ENCODE peak calls at places on chromosomes 1 and 21, in five cellular contexts. P, A, L, F and O are unnamed samples.

GRCh38 chr1:58412071-58412580 is 134.4 kb downstream of the OMA1 start:
- DNase-seq in L (no peak), P (no peak), F (no peak), A (no peak), O (no peak)

GRCh38 chr21:34835526-34835925 is 166.7 kb downstream of the CLIC6 start:
- DNase-seq in L (no peak), F (no peak), P (no peak), A (no peak), O (no peak)

GRCh38 chr1:49906365-49906764 is 117.4 kb downstream of the AGBL4 start:
- DNase-seq in F (no peak), A (no peak), L (no peak), P (no peak), O (no peak)

GRCh38 chr1:63073530-63074306 is 248.6 kb upstream of the FOXD3 start:
- DNase-seq in F (peak), P (no peak), A (no peak), L (no peak), O (no peak)

GRCh38 chr1:40981702-40982448 is 2.4 kb downstream of the CTPS1 start:
- DNase-seq in A (no peak), F (no peak), L (no peak), P (no peak), O (no peak)

GRCh38 chr21:44579056-44579832 is 1.2 kb downstream of the KRTAP10-5 start:
- DNase-seq in L (peak), P (no peak), A (no peak), F (no peak), O (no peak)

GRCh38 chr1:29002792-29003191 is 88.4 kb downstream of the EPB41 start:
- DNase-seq in A (no peak), F (no peak), L (no peak), P (no peak), O (no peak)

GRCh38 chr1:153347856-153348255 is 785 bp downstream of the PGLYRP4 start:
- DNase-seq in F (no peak), L (peak), P (no peak), A (no peak), O (no peak)

GRCh38 chr1:23098463-23099170 is 70.0 kb downstream of the LUZP1 start:
- DNase-seq in A (peak), L (no peak), F (peak), P (peak), O (peak)

GRCh38 chr1:111222308-111223125 is 5.0 kb upstream of the CHI3L2 start:
- DNase-seq in F (peak), P (peak), L (no peak), A (peak), O (peak)

GRCh38 chr1:114610546-114611245 is 29.3 kb upstream of the BCAS2 start:
- DNase-seq in L (no peak), P (no peak), F (peak), A (no peak), O (no peak)

GRCh38 chr21:45351526-45352275 is 53.3 kb upstream of the COL18A1 start:
- DNase-seq in F (no peak), A (no peak), L (no peak), P (no peak), O (no peak)

GRCh38 chr1:68116643-68117235 is 66.3 kb upstream of the DIRAS3 start:
- DNase-seq in P (no peak), F (peak), L (no peak), A (peak), O (no peak)

GRCh38 chr1:81731989-81732388 is 68.7 kb upstream of the ADGRL2 start:
- DNase-seq in A (no peak), F (no peak), L (no peak), P (no peak), O (no peak)

GRCh38 chr21:41378849-41379248 is 17.0 kb downstream of the MX2 start:
- DNase-seq in P (no peak), A (no peak), L (no peak), F (no peak), O (no peak)

GRCh38 chr1:211637066-211637465 is 38.4 kb downstream of the NEK2 start:
- DNase-seq in F (no peak), A (no peak), P (no peak), L (no peak), O (no peak)

GRCh38 chr1:168585191-168585590 is 8.8 kb downstream of the XCL1 start:
- DNase-seq in P (no peak), F (no peak), L (no peak), A (no peak), O (no peak)

GRCh38 chr1:93338426-93338825 is 7.3 kb upstream of the DR1 start:
- DNase-seq in P (no peak), L (no peak), A (no peak), F (no peak), O (no peak)

GRCh38 chr1:63575340-63575826 is 17.8 kb upstream of the PGM1 start:
- DNase-seq in F (peak), A (no peak), P (no peak), L (no peak), O (no peak)

GRCh38 chr1:188817814-188818213 is 1659.8 kb downstream of the BRINP3 start:
- DNase-seq in A (no peak), P (no peak), F (no peak), L (no peak), O (no peak)

GRCh38 chr1:161168906-161169305 is 2.7 kb downstream of the PPOX start:
- DNase-seq in A (no peak), L (no peak), P (no peak), F (no peak), O (no peak)

GRCh38 chr21:44089001-44089911 is 17.9 kb upstream of the PWP2 start:
- DNase-seq in F (no peak), A (no peak), P (peak), L (no peak), O (no peak)

GRCh38 chr1:181413836-181414235 is 69.5 kb upstream of the CACNA1E start:
- DNase-seq in P (no peak), F (no peak), L (no peak), A (no peak), O (no peak)

GRCh38 chr1:197272791-197273190 is 4.7 kb downstream of the CRB1 start:
- DNase-seq in L (no peak), A (no peak), P (no peak), F (no peak), O (no peak)

GRCh38 chr1:242523968-242524570 is 428 bp downstream of the PLD5 start:
- DNase-seq in P (no peak), L (no peak), F (peak), A (no peak), O (no peak)

GRCh38 chr1:193827516-193827915 is 641.1 kb upstream of the B3GALT2 start:
- DNase-seq in F (no peak), P (no peak), L (no peak), A (no peak), O (no peak)

GRCh38 chr1:162235261-162235780 is 141.3 kb downstream of the SPATA46 start:
- DNase-seq in L (no peak), A (no peak), P (no peak), F (no peak), O (no peak)

GRCh38 chr1:33960496-33960895 is 96.6 kb downstream of the HMGB4 start:
- DNase-seq in P (no peak), A (no peak), L (no peak), F (no peak), O (no peak)

GRCh38 chr1:78286686-78287085 is 204.1 kb upstream of the PTGFR start:
- DNase-seq in L (no peak), P (no peak), A (no peak), F (no peak), O (no peak)

GRCh38 chr1:54158071-54158470 is 5.3 kb upstream of the CDCP2 start:
- DNase-seq in A (no peak), P (no peak), F (peak), L (no peak), O (no peak)

GRCh38 chr1:116115476-116115875 is 4.3 kb downstream of the MAB21L3 start:
- DNase-seq in F (no peak), L (no peak), A (no peak), P (no peak), O (no peak)